ENCODE peak calls at places on chromosome 19, in nine cellular contexts. S, J, Y, N, L, Q, X, W and D are unnamed samples.

GRCh38 chr19:11191934-11192333 is 5.4 kb downstream of the KANK2 start:
- DNase-seq in X (no peak), J (no peak), S (no peak), L (no peak), Q (no peak), Y (no peak), W (no peak), N (no peak), D (no peak)

GRCh38 chr19:887072-887471 is 5.9 kb downstream of the MED16 start:
- DNase-seq in Y (peak), J (peak), L (no peak), W (no peak), S (no peak), N (no peak), X (no peak), Q (no peak), D (peak)

GRCh38 chr19:35797663-35798062 is 15.0 kb downstream of the PRODH2 start:
- DNase-seq in L (no peak), X (peak), N (no peak), J (no peak), W (no peak), S (no peak), Q (no peak), Y (no peak), D (no peak)

GRCh38 chr19:52336976-52337375 is 933 bp downstream of the ZNF610 start:
- DNase-seq in J (peak), Y (no peak), N (no peak), L (no peak), S (no peak), Q (no peak), W (no peak), X (no peak), D (peak)

GRCh38 chr19:2495130-2495641 is 19.3 kb downstream of the GADD45B start:
- DNase-seq in X (peak), N (no peak), L (no peak), Q (no peak), W (peak), J (peak), Y (peak), S (no peak), D (peak)

GRCh38 chr19:18738961-18739690 is 52.0 kb downstream of the COMP start:
- DNase-seq in X (no peak), J (no peak), Y (no peak), L (no peak), Q (no peak), N (no peak), S (no peak), W (no peak), D (no peak)

GRCh38 chr19:18100710-18101109 is 3.1 kb downstream of the MAST3 start:
- DNase-seq in W (no peak), Y (no peak), Q (no peak), J (no peak), N (no peak), S (no peak), L (no peak), X (peak), D (no peak)

GRCh38 chr19:3116621-3117020 is 19.2 kb upstream of the GNA15 start:
- DNase-seq in L (no peak), N (no peak), W (no peak), S (no peak), X (no peak), Q (no peak), J (no peak), Y (no peak), D (no peak)

GRCh38 chr19:2815923-2816322 is 3.7 kb upstream of the ZNF554 start:
- DNase-seq in L (no peak), Q (no peak), W (no peak), X (peak), J (no peak), Y (no peak), N (no peak), S (no peak), D (no peak)

GRCh38 chr19:54319049-54319448 is 6.1 kb upstream of the LILRA5 start:
- DNase-seq in Y (no peak), Q (no peak), J (no peak), X (no peak), W (no peak), S (no peak), N (no peak), L (no peak), D (no peak)

GRCh38 chr19:18340237-18340989 is at the start of gene PGPEP1:
- DNase-seq in L (peak), Q (no peak), W (peak), N (peak), X (peak), S (no peak), Y (no peak), J (peak), D (peak)

GRCh38 chr19:29760752-29761502 is 45.9 kb upstream of the C19orf12 start:
- DNase-seq in Y (no peak), L (no peak), X (no peak), W (no peak), J (no peak), Q (no peak), N (no peak), S (no peak), D (no peak)

GRCh38 chr19:14073232-14073924 is 792 bp downstream of the MISP3 start:
- DNase-seq in N (peak), Q (peak), Y (peak), W (peak), J (peak), L (peak), S (no peak), X (peak), D (peak)

GRCh38 chr19:45976180-45976579 is 2.5 kb upstream of the NOVA2 start:
- DNase-seq in X (no peak), Q (no peak), W (no peak), Y (no peak), J (no peak), S (no peak), L (peak), N (no peak), D (peak)

GRCh38 chr19:27796073-27796472 is 1416.9 kb downstream of the UQCRFS1 start:
- DNase-seq in X (no peak), N (no peak), L (no peak), W (no peak), Y (no peak), Q (no peak), J (no peak), S (no peak), D (peak)

GRCh38 chr19:1650627-1651009 is 1.8 kb downstream of the TCF3 start:
- DNase-seq in S (no peak), X (peak), Y (no peak), J (peak), Q (no peak), N (no peak), L (peak), W (peak), D (peak)

GRCh38 chr19:1355258-1355973 is 28.3 kb upstream of the NDUFS7 start:
- DNase-seq in J (peak), Y (no peak), S (no peak), Q (no peak), N (peak), X (no peak), W (no peak), L (no peak), D (peak)

GRCh38 chr19:55546822-55547614 is 1.7 kb upstream of the SBK3 start:
- DNase-seq in Y (peak), S (no peak), X (peak), Q (no peak), J (peak), N (no peak), W (no peak), L (no peak), D (peak)

GRCh38 chr19:8473652-8474476 is 28.6 kb downstream of the PRAM1 start:
- DNase-seq in W (no peak), L (no peak), S (no peak), Q (no peak), J (no peak), N (no peak), X (no peak), Y (no peak), D (no peak)

GRCh38 chr19:8610041-8610927 is at the start of gene ADAMTS10:
- DNase-seq in N (no peak), J (no peak), X (peak), Y (no peak), S (no peak), L (peak), Q (no peak), W (peak), D (peak)

GRCh38 chr19:12786149-12786870 is 5.0 kb upstream of the JUNB start:
- DNase-seq in X (no peak), N (peak), Q (no peak), L (no peak), W (no peak), Y (no peak), S (no peak), J (peak), D (no peak)

GRCh38 chr19:13118424-13119193 is 545 bp downstream of the NACC1 start:
- DNase-seq in Q (no peak), Y (peak), W (no peak), S (no peak), L (peak), X (peak), N (no peak), J (peak), D (peak)

GRCh38 chr19:34475026-34475974 is 6.3 kb upstream of the WTIP start:
- DNase-seq in Y (no peak), L (no peak), Q (no peak), S (peak), J (peak), X (no peak), N (no peak), W (no peak), D (peak)